ENCODE peak calls at places on chromosomes 1 and 21, in six cellular contexts. One of them, this sample, is unnamed.
A peak's percentile ranks its signal among the peaks of the same experiment; 100 is the strongest.

GRCh38 chr21:43297989-43298388 is 128.9 kb downstream of the SIK1 start:
- DNase-seq in GM23248: no peak
- DNase-seq in OCI-LY7: no peak
- DNase-seq in neural progenitor cell: no peak
- DNase-seq in HCT116: no peak
- DNase-seq in PC-3: no peak
- DNase-seq in this sample: no peak

GRCh38 chr1:27971674-27972073 is 11.9 kb downstream of the XKR8 start:
- DNase-seq in GM23248: peak; percentile 27
- DNase-seq in OCI-LY7: no peak
- DNase-seq in neural progenitor cell: no peak
- DNase-seq in HCT116: no peak
- DNase-seq in PC-3: no peak
- DNase-seq in this sample: no peak

GRCh38 chr1:88890790-88891317 is 513 bp downstream of the GTF2B start:
- DNase-seq in GM23248: peak; percentile 73
- DNase-seq in OCI-LY7: peak; percentile 31
- DNase-seq in neural progenitor cell: peak; percentile 57
- DNase-seq in HCT116: no peak
- DNase-seq in PC-3: peak; percentile 30
- DNase-seq in this sample: peak; percentile 14

GRCh38 chr1:65319141-65319540 is 9.8 kb downstream of the DNAJC6 start:
- DNase-seq in GM23248: no peak
- DNase-seq in OCI-LY7: no peak
- DNase-seq in neural progenitor cell: no peak
- DNase-seq in HCT116: no peak
- DNase-seq in PC-3: no peak
- DNase-seq in this sample: no peak

GRCh38 chr1:32953495-32953894 is 11.1 kb downstream of the RNF19B start:
- DNase-seq in GM23248: peak; percentile 77
- DNase-seq in OCI-LY7: peak; percentile 20
- DNase-seq in neural progenitor cell: no peak
- DNase-seq in HCT116: no peak
- DNase-seq in PC-3: peak; percentile 91
- DNase-seq in this sample: no peak

GRCh38 chr21:45100866-45101265 is 26.5 kb downstream of the ADARB1 start:
- DNase-seq in GM23248: no peak
- DNase-seq in OCI-LY7: no peak
- DNase-seq in neural progenitor cell: no peak
- DNase-seq in HCT116: no peak
- DNase-seq in PC-3: no peak
- DNase-seq in this sample: no peak

GRCh38 chr21:33013618-33014017 is 12.1 kb upstream of the OLIG2 start:
- DNase-seq in GM23248: no peak
- DNase-seq in OCI-LY7: no peak
- DNase-seq in neural progenitor cell: peak; percentile 29
- DNase-seq in HCT116: no peak
- DNase-seq in PC-3: no peak
- DNase-seq in this sample: no peak

GRCh38 chr1:184860985-184861754 is 106.5 kb upstream of the EDEM3 start:
- DNase-seq in GM23248: no peak
- DNase-seq in OCI-LY7: no peak
- DNase-seq in neural progenitor cell: no peak
- DNase-seq in HCT116: no peak
- DNase-seq in PC-3: no peak
- DNase-seq in this sample: peak; percentile 35

GRCh38 chr1:85494074-85494956 is 29.4 kb upstream of the DDAH1 start:
- DNase-seq in GM23248: no peak
- DNase-seq in OCI-LY7: no peak
- DNase-seq in neural progenitor cell: no peak
- DNase-seq in HCT116: no peak
- DNase-seq in PC-3: no peak
- DNase-seq in this sample: peak; percentile 46

GRCh38 chr1:160139840-160140239 is 11.6 kb upstream of the ATP1A4 start:
- DNase-seq in GM23248: no peak
- DNase-seq in OCI-LY7: no peak
- DNase-seq in neural progenitor cell: no peak
- DNase-seq in HCT116: no peak
- DNase-seq in PC-3: no peak
- DNase-seq in this sample: no peak

GRCh38 chr1:33654267-33654832 is 181.9 kb downstream of the ZSCAN20 start:
- DNase-seq in GM23248: peak; percentile 65
- DNase-seq in OCI-LY7: no peak
- DNase-seq in neural progenitor cell: peak; percentile 63
- DNase-seq in HCT116: peak; percentile 13
- DNase-seq in PC-3: peak; percentile 8
- DNase-seq in this sample: no peak

GRCh38 chr1:23529146-23530088 is 1.6 kb downstream of the E2F2 start:
- DNase-seq in GM23248: no peak
- DNase-seq in OCI-LY7: peak; percentile 61
- DNase-seq in neural progenitor cell: no peak
- DNase-seq in HCT116: no peak
- DNase-seq in PC-3: peak; percentile 27
- DNase-seq in this sample: peak; percentile 51

GRCh38 chr1:234047113-234047512 is 142.6 kb downstream of the SLC35F3 start:
- DNase-seq in GM23248: no peak
- DNase-seq in OCI-LY7: no peak
- DNase-seq in neural progenitor cell: peak; percentile 9
- DNase-seq in HCT116: no peak
- DNase-seq in PC-3: peak; percentile 97
- DNase-seq in this sample: no peak

GRCh38 chr21:21415741-21416140 is 417.5 kb downstream of the NCAM2 start:
- DNase-seq in GM23248: no peak
- DNase-seq in OCI-LY7: no peak
- DNase-seq in neural progenitor cell: no peak
- DNase-seq in HCT116: no peak
- DNase-seq in PC-3: no peak
- DNase-seq in this sample: no peak

GRCh38 chr1:22257286-22258275 is 114.7 kb upstream of the WNT4 start:
- DNase-seq in GM23248: no peak
- DNase-seq in OCI-LY7: no peak
- DNase-seq in neural progenitor cell: no peak
- DNase-seq in HCT116: no peak
- DNase-seq in PC-3: peak; percentile 50
- DNase-seq in this sample: no peak

GRCh38 chr1:183385746-183386145 is 32.4 kb downstream of the NMNAT2 start:
- DNase-seq in GM23248: peak; percentile 13
- DNase-seq in OCI-LY7: no peak
- DNase-seq in neural progenitor cell: no peak
- DNase-seq in HCT116: no peak
- DNase-seq in PC-3: no peak
- DNase-seq in this sample: no peak

GRCh38 chr1:86965827-86966182 is 51.4 kb downstream of the HS2ST1 start:
- DNase-seq in GM23248: no peak
- DNase-seq in OCI-LY7: no peak
- DNase-seq in neural progenitor cell: no peak
- DNase-seq in HCT116: no peak
- DNase-seq in PC-3: no peak
- DNase-seq in this sample: no peak

GRCh38 chr1:108590947-108591346 is 31.0 kb downstream of the EEIG2 start:
- DNase-seq in GM23248: peak; percentile 99
- DNase-seq in OCI-LY7: no peak
- DNase-seq in neural progenitor cell: no peak
- DNase-seq in HCT116: no peak
- DNase-seq in PC-3: peak; percentile 78
- DNase-seq in this sample: no peak

GRCh38 chr1:115331531-115332331 is 6.3 kb downstream of the NGF start:
- DNase-seq in GM23248: peak; percentile 68
- DNase-seq in OCI-LY7: no peak
- DNase-seq in neural progenitor cell: peak; percentile 10
- DNase-seq in HCT116: no peak
- DNase-seq in PC-3: no peak
- DNase-seq in this sample: no peak

GRCh38 chr1:229030642-229031390 is 240.1 kb upstream of the RAB4A start:
- DNase-seq in GM23248: no peak
- DNase-seq in OCI-LY7: no peak
- DNase-seq in neural progenitor cell: no peak
- DNase-seq in HCT116: no peak
- DNase-seq in PC-3: no peak
- DNase-seq in this sample: no peak
- TF ChIP-seq EZH2phosphoT487 in GM23248: no peak
- TF ChIP-seq EZH2phosphoT487 in OCI-LY7: no peak
- TF ChIP-seq EZH2phosphoT487 in neural progenitor cell: no peak
- TF ChIP-seq EZH2phosphoT487 in HCT116: no peak
- TF ChIP-seq EZH2phosphoT487 in PC-3: no peak
- TF ChIP-seq EZH2phosphoT487 in this sample: no peak

GRCh38 chr1:232856556-232856955 is 51.3 kb downstream of the MAP10 start:
- DNase-seq in GM23248: peak; percentile 10
- DNase-seq in OCI-LY7: no peak
- DNase-seq in neural progenitor cell: peak; percentile 6
- DNase-seq in HCT116: no peak
- DNase-seq in PC-3: no peak
- DNase-seq in this sample: no peak

GRCh38 chr1:232851532-232851931 is 46.3 kb downstream of the MAP10 start:
- DNase-seq in GM23248: no peak
- DNase-seq in OCI-LY7: no peak
- DNase-seq in neural progenitor cell: no peak
- DNase-seq in HCT116: no peak
- DNase-seq in PC-3: no peak
- DNase-seq in this sample: no peak

GRCh38 chr1:232853994-232854532 is 48.8 kb downstream of the MAP10 start:
- DNase-seq in GM23248: peak; percentile 91
- DNase-seq in OCI-LY7: no peak
- DNase-seq in neural progenitor cell: no peak
- DNase-seq in HCT116: no peak
- DNase-seq in PC-3: peak; percentile 81
- DNase-seq in this sample: no peak

GRCh38 chr1:232859216-232859615 is 54.0 kb downstream of the MAP10 start:
- DNase-seq in GM23248: no peak
- DNase-seq in OCI-LY7: no peak
- DNase-seq in neural progenitor cell: no peak
- DNase-seq in HCT116: no peak
- DNase-seq in PC-3: no peak
- DNase-seq in this sample: no peak

DNA sequence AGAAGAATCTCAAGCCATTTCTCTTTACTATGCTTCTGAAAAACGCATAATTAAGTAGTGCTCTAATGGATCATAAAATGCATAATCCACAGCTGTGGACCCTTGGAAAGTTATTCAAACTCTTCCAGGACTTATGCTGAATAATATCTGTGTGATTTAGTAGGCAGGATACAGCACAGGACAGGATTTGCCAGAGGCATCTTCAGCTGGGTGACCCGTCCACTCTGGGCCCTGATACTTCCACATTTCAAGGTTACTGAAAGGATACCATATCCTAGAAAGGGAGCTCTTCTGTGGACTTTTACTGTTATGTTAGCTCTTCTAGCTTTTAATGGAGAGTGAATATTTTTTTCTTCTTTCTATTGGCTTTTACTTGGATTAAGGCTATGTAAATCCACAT is 49.6 kb downstream of the MAP10 start:
- DNase-seq in GM23248: peak; percentile 7
- DNase-seq in OCI-LY7: no peak
- DNase-seq in neural progenitor cell: no peak
- DNase-seq in HCT116: no peak
- DNase-seq in PC-3: no peak
- DNase-seq in this sample: no peak
- H2AFZ ChIP-seq in GM23248: peak overlapping the region; percentile 9
- H2AFZ ChIP-seq in OCI-LY7: no peak overlapping the region
- H2AFZ ChIP-seq in neural progenitor cell: no peak overlapping the region
- H2AFZ ChIP-seq in HCT116: no peak overlapping the region
- H2AFZ ChIP-seq in PC-3: no peak overlapping the region
- H2AFZ ChIP-seq in this sample: no peak overlapping the region

DNA sequence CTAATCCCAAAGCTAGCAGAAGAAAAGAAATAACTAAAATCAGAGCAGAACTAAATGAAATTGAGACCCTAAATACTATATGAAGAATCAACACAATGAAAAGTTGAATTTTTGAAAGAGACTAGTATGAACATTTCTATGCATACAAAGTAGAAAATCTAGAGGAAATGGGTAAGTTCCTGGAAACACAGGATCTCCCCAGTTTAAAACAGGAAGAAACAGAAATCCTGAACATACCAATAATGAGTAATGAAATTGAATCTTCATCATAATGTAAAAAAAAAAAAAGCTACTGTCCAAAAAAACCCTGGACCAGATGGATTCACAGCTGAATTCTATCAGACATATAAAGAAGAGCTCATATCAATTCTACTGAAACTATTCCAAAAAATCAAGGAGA is 233.5 kb downstream of the PLPP3 start:
- DNase-seq in GM23248: no peak
- DNase-seq in OCI-LY7: no peak
- DNase-seq in neural progenitor cell: no peak
- DNase-seq in HCT116: no peak
- DNase-seq in PC-3: no peak
- DNase-seq in this sample: no peak
- TF ChIP-seq EZH2phosphoT487 in GM23248: no peak
- TF ChIP-seq EZH2phosphoT487 in OCI-LY7: no peak
- TF ChIP-seq EZH2phosphoT487 in neural progenitor cell: no peak
- TF ChIP-seq EZH2phosphoT487 in HCT116: no peak
- TF ChIP-seq EZH2phosphoT487 in PC-3: no peak
- TF ChIP-seq EZH2phosphoT487 in this sample: no peak

GRCh38 chr1:2107586-2108212 is 57.5 kb downstream of the PRKCZ start:
- DNase-seq in GM23248: no peak
- DNase-seq in OCI-LY7: no peak
- DNase-seq in neural progenitor cell: no peak
- DNase-seq in HCT116: no peak
- DNase-seq in PC-3: no peak
- DNase-seq in this sample: no peak

GRCh38 chr1:2106681-2107405 is 56.6 kb downstream of the PRKCZ start:
- DNase-seq in GM23248: no peak
- DNase-seq in OCI-LY7: no peak
- DNase-seq in neural progenitor cell: no peak
- DNase-seq in HCT116: no peak
- DNase-seq in PC-3: no peak
- DNase-seq in this sample: no peak

GRCh38 chr1:2109581-2110021 is 59.4 kb downstream of the PRKCZ start:
- DNase-seq in GM23248: no peak
- DNase-seq in OCI-LY7: no peak
- DNase-seq in neural progenitor cell: no peak
- DNase-seq in HCT116: no peak
- DNase-seq in PC-3: no peak
- DNase-seq in this sample: no peak

GRCh38 chr1:2108877-2109580 is 58.8 kb downstream of the PRKCZ start:
- DNase-seq in GM23248: no peak
- DNase-seq in OCI-LY7: no peak
- DNase-seq in neural progenitor cell: no peak
- DNase-seq in HCT116: no peak
- DNase-seq in PC-3: no peak
- DNase-seq in this sample: no peak

DNA sequence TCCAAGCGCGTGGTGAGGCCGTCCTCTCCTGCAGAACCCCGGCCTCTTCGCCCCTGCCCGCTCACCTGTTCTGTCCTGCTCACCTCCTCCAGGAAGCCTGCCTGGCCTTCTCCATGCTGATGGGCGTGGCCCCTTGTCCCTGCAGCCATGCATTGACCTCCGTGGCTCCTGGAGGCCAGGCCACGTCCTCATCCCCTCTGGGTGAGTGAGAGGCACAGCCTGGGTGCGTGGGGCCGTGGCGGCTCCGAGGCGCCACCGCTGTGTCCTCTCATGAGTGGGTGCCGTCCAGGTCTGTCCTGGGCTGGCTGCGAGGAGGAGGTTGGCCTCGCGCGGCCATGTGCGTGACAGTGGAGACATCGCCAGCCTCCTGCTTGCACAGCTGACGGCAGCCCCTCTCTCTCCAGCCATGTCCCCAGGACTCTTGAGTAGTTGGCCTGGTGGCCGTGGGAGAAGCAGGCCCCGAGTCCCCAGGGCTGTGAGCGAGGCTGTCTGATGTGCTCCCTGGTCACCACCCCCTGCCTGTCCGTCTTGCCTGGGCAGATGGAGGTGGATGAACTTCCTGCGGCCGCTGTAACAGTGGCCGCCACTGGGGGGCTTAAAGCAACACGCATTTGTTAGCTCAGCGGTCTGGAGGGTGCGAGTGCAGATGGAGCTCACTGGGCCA is 58.1 kb downstream of the PRKCZ start:
- DNase-seq in GM23248: peak; percentile 58
- DNase-seq in OCI-LY7: peak; percentile 55
- DNase-seq in neural progenitor cell: peak; percentile 71
- DNase-seq in HCT116: peak; percentile 21
- DNase-seq in PC-3: peak; percentile 31
- DNase-seq in this sample: no peak
- H2AFZ ChIP-seq in GM23248: no peak overlapping the region
- H2AFZ ChIP-seq in OCI-LY7: no peak overlapping the region
- H2AFZ ChIP-seq in neural progenitor cell: no peak overlapping the region
- H2AFZ ChIP-seq in HCT116: no peak overlapping the region
- H2AFZ ChIP-seq in PC-3: no peak overlapping the region
- H2AFZ ChIP-seq in this sample: no peak overlapping the region